ENCODE peak calls at places on chromosomes 5 and 9, in eight cellular contexts. S, A, I, Q, Y, Z, B and E are unnamed samples.

GRCh38 chr5:150377964-150378694 is 20.6 kb downstream of the TCOF1 start:
- DNase-seq in S (no peak), A (no peak), I (no peak), Q (no peak), Y (no peak), Z (peak), B (no peak), E (no peak)

GRCh38 chr9:100167176-100167575 is 68.1 kb downstream of the INVS start:
- DNase-seq in S (no peak), A (no peak), I (no peak), Q (no peak), Y (no peak), Z (peak), B (no peak), E (no peak)

GRCh38 chr5:125190232-125191051 is 444.0 kb upstream of the ZNF608 start:
- DNase-seq in S (no peak), A (no peak), I (no peak), Q (no peak), Y (no peak), Z (no peak), B (no peak), E (no peak)

GRCh38 chr5:133340002-133340755 is 272.2 kb downstream of the FSTL4 start:
- DNase-seq in S (no peak), A (peak), I (no peak), Q (no peak), Y (no peak), Z (no peak), B (no peak), E (no peak)

GRCh38 chr9:35776018-35776417 is 15.4 kb upstream of the NPR2 start:
- DNase-seq in S (no peak), A (no peak), I (no peak), Q (no peak), Y (no peak), Z (no peak), B (no peak), E (no peak)

GRCh38 chr5:13957032-13957645 is 12.7 kb upstream of the DNAH5 start:
- DNase-seq in S (no peak), A (no peak), I (peak), Q (no peak), Y (peak), Z (peak), B (peak), E (no peak)

GRCh38 chr9:127176631-127177030 is 54.2 kb upstream of the ANGPTL2 start:
- DNase-seq in S (no peak), A (peak), I (no peak), Q (peak), Y (no peak), Z (no peak), B (no peak), E (peak)

GRCh38 chr5:154196955-154197652 is 6.6 kb downstream of the GALNT10 start:
- DNase-seq in S (no peak), A (no peak), I (no peak), Q (no peak), Y (no peak), Z (peak), B (no peak), E (no peak)

GRCh38 chr5:150097152-150097551 is 10.8 kb upstream of the CSF1R start:
- DNase-seq in S (no peak), A (no peak), I (no peak), Q (no peak), Y (no peak), Z (no peak), B (no peak), E (no peak)

GRCh38 chr5:32138839-32139493 is 35.2 kb downstream of the GOLPH3 start:
- DNase-seq in S (no peak), A (no peak), I (no peak), Q (no peak), Y (no peak), Z (no peak), B (no peak), E (no peak)

GRCh38 chr5:143140492-143141231 is 262.8 kb downstream of the NR3C1 start:
- DNase-seq in S (no peak), A (no peak), I (no peak), Q (no peak), Y (no peak), Z (no peak), B (no peak), E (no peak)

GRCh38 chr5:41068169-41068568 is 3.0 kb downstream of the MROH2B start:
- DNase-seq in S (no peak), A (no peak), I (no peak), Q (no peak), Y (no peak), Z (peak), B (no peak), E (no peak)

GRCh38 chr5:73748510-73749410 is 122.8 kb downstream of the ARHGEF28 start:
- DNase-seq in S (no peak), A (peak), I (no peak), Q (no peak), Y (no peak), Z (peak), B (no peak), E (no peak)

GRCh38 chr5:58842851-58843250 is 260.0 kb downstream of the RAB3C start:
- DNase-seq in S (no peak), A (no peak), I (no peak), Q (no peak), Y (no peak), Z (peak), B (no peak), E (no peak)

GRCh38 chr9:126611188-126611587 is 2.5 kb upstream of the LMX1B start:
- DNase-seq in S (no peak), A (no peak), I (peak), Q (no peak), Y (no peak), Z (no peak), B (peak), E (peak)

GRCh38 chr9:78971505-78971904 is 600.3 kb upstream of the TLE4 start:
- DNase-seq in S (no peak), A (no peak), I (no peak), Q (no peak), Y (no peak), Z (no peak), B (no peak), E (no peak)

GRCh38 chr9:137149942-137150484 is 11.1 kb downstream of the GRIN1 start:
- DNase-seq in S (no peak), A (no peak), I (no peak), Q (no peak), Y (no peak), Z (no peak), B (no peak), E (no peak)

GRCh38 chr9:129718647-129719046 is 34.2 kb downstream of the PTGES start:
- DNase-seq in S (no peak), A (no peak), I (no peak), Q (no peak), Y (no peak), Z (no peak), B (no peak), E (no peak)

GRCh38 chr5:148794275-148794674 is 32.1 kb upstream of the ADRB2 start:
- DNase-seq in S (no peak), A (no peak), I (no peak), Q (no peak), Y (no peak), Z (peak), B (no peak), E (no peak)

GRCh38 chr5:68730220-68731010 is 363.4 kb upstream of the SLC30A5 start:
- DNase-seq in S (no peak), A (no peak), I (no peak), Q (no peak), Y (no peak), Z (peak), B (no peak), E (peak)

GRCh38 chr5:94442971-94443370 is 175.4 kb downstream of the KIAA0825 start:
- DNase-seq in S (no peak), A (no peak), I (no peak), Q (no peak), Y (no peak), Z (no peak), B (no peak), E (no peak)

GRCh38 chr5:166758151-166758550 is 1533.3 kb upstream of the WWC1 start:
- DNase-seq in S (no peak), A (no peak), I (no peak), Q (no peak), Y (no peak), Z (peak), B (no peak), E (no peak)

GRCh38 chr5:106262395-106262794 is 1408.3 kb downstream of the EFNA5 start:
- DNase-seq in S (no peak), A (no peak), I (no peak), Q (no peak), Y (no peak), Z (no peak), B (no peak), E (no peak)

GRCh38 chr5:118882666-118883065 is 105.7 kb downstream of the DTWD2 start:
- DNase-seq in S (no peak), A (no peak), I (no peak), Q (no peak), Y (no peak), Z (no peak), B (no peak), E (no peak)

GRCh38 chr9:7549261-7549660 is 250.3 kb downstream of the DMAC1 start:
- DNase-seq in S (no peak), A (no peak), I (peak), Q (no peak), Y (no peak), Z (no peak), B (peak), E (peak)

GRCh38 chr9:106588601-106589000 is 274.4 kb upstream of the ZNF462 start:
- DNase-seq in S (no peak), A (no peak), I (no peak), Q (no peak), Y (peak), Z (peak), B (no peak), E (no peak)

GRCh38 chr9:21830589-21830988 is 28.2 kb downstream of the MTAP start:
- DNase-seq in S (no peak), A (no peak), I (no peak), Q (no peak), Y (no peak), Z (no peak), B (no peak), E (no peak)

GRCh38 chr9:100220936-100221335 is 121.9 kb downstream of the INVS start:
- DNase-seq in S (no peak), A (no peak), I (no peak), Q (no peak), Y (no peak), Z (no peak), B (no peak), E (no peak)

GRCh38 chr5:119631660-119632059 is 2.3 kb downstream of the FAM170A start:
- DNase-seq in S (no peak), A (no peak), I (no peak), Q (no peak), Y (no peak), Z (no peak), B (no peak), E (no peak)

DNA sequence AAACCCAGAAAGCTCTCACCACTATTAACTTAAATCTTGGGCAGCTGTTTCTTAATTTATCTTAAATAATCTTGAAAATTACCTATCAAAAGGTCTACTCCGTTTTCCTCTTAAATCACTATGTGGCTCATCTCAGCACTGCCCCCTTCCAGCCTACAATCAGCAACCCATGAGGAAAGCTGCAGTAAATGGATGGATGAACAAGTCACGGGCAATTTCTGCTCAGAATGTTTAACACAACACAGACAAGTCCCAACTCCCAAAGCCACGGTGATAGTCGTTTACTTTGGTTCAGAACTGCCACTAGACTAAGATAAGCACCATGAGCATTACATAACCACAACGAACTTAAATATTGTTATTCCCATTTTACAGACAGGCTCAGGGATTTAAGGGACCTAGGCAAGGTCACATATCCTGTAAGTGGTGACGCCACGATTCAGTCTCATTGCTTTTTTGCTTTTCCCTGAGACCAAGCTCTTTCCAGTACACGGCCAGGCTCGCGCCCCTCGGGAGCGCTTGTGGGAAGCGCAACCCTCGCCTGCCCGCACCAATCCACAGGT is 2.0 kb upstream of the SMIM27 start:
- DNase-seq in S (no peak), A (no peak), I (no peak), Q (no peak), Y (no peak), Z (peak), B (peak), E (no peak)
- TF ChIP-seq CTCF in S (no peak), A (no peak), I (no peak), Q (no peak), Y (no peak), Z (no peak), B (no peak), E (no peak)

GRCh38 chr5:172093965-172094364 is 87.5 kb upstream of the FBXW11 start:
- DNase-seq in S (no peak), A (no peak), I (no peak), Q (no peak), Y (no peak), Z (peak), B (no peak), E (no peak)
- TF ChIP-seq CTCF in S (no peak), A (no peak), I (no peak), Q (no peak), Y (no peak), Z (no peak), B (no peak), E (no peak)

GRCh38 chr5:172645271-172645670 is 4.2 kb downstream of the NEURL1B start:
- DNase-seq in S (no peak), A (no peak), I (no peak), Q (no peak), Y (no peak), Z (no peak), B (no peak), E (no peak)

GRCh38 chr5:172647341-172648007 is 6.4 kb downstream of the NEURL1B start:
- DNase-seq in S (no peak), A (no peak), I (no peak), Q (no peak), Y (no peak), Z (no peak), B (no peak), E (no peak)

GRCh38 chr5:172648008-172648359 is 6.9 kb downstream of the NEURL1B start:
- DNase-seq in S (no peak), A (no peak), I (no peak), Q (no peak), Y (peak), Z (no peak), B (no peak), E (no peak)

GRCh38 chr5:172648755-172649154 is 7.7 kb downstream of the NEURL1B start:
- DNase-seq in S (no peak), A (no peak), I (no peak), Q (no peak), Y (no peak), Z (no peak), B (no peak), E (no peak)

DNA sequence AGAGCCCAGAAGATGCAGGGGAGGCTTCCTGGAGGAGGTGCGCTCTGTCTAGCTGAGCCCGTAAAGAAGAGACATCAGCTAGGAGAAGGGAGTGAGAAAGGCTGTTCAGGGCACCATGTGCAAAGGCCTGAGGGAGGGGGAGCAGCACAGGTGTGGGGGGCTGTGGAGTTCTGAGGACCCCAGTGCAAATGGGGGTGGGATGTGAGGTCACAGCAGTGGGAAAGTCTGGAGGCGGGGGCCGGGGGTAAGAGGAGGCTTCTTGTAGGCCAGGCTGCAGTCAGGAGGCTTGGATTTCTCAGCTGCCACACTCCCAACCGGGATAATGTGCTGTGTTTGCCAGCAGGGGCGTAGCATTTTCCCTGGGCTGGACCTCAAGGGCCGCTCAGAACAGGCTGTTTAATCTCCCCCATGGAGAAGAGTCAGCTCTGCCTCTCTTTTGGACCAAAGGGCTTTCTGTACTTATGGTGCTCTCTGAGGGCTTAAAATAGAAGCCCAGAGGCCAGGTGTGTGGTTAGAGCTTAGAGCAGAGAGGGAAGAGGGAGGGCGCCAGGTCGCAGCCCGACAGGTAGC is 5.7 kb downstream of the NEURL1B start:
- DNase-seq in S (no peak), A (no peak), I (peak), Q (no peak), Y (no peak), Z (peak), B (peak), E (peak)
- TF ChIP-seq CTCF in S (no peak), A (peak), I (peak), Q (no peak), Y (no peak), Z (peak), B (peak), E (peak)

DNA sequence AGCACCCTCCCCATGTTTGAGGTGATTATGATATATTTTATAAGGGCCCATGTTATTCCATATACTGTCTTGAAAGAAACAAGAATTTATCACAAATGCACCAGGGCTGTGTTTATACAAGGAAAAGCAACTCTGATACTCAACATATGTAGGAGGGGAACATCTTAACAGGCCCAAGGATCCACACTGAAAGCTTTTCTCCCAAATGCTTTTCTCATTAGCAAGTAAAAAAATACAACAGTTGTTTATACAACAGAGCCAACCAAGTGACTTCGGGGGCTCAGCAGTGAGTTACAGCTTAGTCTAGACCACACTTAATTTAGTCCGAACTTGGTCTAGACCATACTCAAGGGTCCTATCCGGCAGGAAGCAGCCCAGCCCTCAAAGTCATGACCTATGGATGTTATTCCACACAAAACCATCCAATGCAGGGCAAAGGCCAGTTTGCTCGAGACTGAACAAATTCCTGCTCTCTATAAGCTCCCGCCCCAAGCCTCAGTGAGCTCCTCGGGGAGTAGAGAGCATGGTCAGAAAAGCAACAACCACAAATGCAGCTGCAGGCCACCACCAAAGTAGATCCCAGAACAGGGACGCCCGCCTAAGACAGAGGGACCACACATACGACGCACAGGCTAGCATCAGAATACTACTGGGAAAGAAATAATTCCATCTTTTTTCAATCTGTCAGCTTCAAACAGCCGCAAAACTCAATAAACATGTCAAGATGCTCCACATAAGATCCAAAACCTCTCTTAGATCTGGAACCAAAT is 6.8 kb downstream of the GZMK start:
- DNase-seq in S (no peak), A (no peak), I (no peak), Q (no peak), Y (no peak), Z (no peak), B (no peak), E (no peak)
- TF ChIP-seq CTCF in S (no peak), A (no peak), I (no peak), Q (no peak), Y (no peak), Z (no peak), B (no peak), E (no peak)

GRCh38 chr5:126538579-126538978 is 56.4 kb downstream of the ALDH7A1 start:
- DNase-seq in S (no peak), A (no peak), I (no peak), Q (no peak), Y (no peak), Z (no peak), B (no peak), E (no peak)

GRCh38 chr5:126540631-126541030 is 54.4 kb downstream of the ALDH7A1 start:
- DNase-seq in S (no peak), A (no peak), I (no peak), Q (no peak), Y (no peak), Z (no peak), B (no peak), E (no peak)

GRCh38 chr5:126535856-126536545 is 59.0 kb downstream of the ALDH7A1 start:
- DNase-seq in S (no peak), A (no peak), I (no peak), Q (no peak), Y (no peak), Z (no peak), B (no peak), E (no peak)

GRCh38 chr5:126534543-126534942 is 60.5 kb downstream of the ALDH7A1 start:
- DNase-seq in S (no peak), A (no peak), I (no peak), Q (no peak), Y (no peak), Z (no peak), B (no peak), E (no peak)

GRCh38 chr5:126536874-126537273 is 58.1 kb downstream of the ALDH7A1 start:
- DNase-seq in S (no peak), A (no peak), I (no peak), Q (no peak), Y (no peak), Z (peak), B (no peak), E (no peak)
- TF ChIP-seq CTCF in S (no peak), A (no peak), I (peak), Q (peak), Y (no peak), Z (peak), B (no peak), E (no peak)

GRCh38 chr5:7473668-7474215 is 77.8 kb downstream of the ADCY2 start:
- DNase-seq in S (no peak), A (no peak), I (no peak), Q (no peak), Y (no peak), Z (no peak), B (no peak), E (no peak)

GRCh38 chr5:7478459-7478858 is 82.5 kb downstream of the ADCY2 start:
- DNase-seq in S (no peak), A (no peak), I (no peak), Q (no peak), Y (no peak), Z (no peak), B (no peak), E (no peak)

GRCh38 chr5:7473115-7473514 is 77.2 kb downstream of the ADCY2 start:
- DNase-seq in S (no peak), A (no peak), I (no peak), Q (no peak), Y (no peak), Z (no peak), B (no peak), E (no peak)

GRCh38 chr5:7471710-7472109 is 75.8 kb downstream of the ADCY2 start:
- DNase-seq in S (no peak), A (no peak), I (no peak), Q (no peak), Y (no peak), Z (no peak), B (no peak), E (no peak)

DNA sequence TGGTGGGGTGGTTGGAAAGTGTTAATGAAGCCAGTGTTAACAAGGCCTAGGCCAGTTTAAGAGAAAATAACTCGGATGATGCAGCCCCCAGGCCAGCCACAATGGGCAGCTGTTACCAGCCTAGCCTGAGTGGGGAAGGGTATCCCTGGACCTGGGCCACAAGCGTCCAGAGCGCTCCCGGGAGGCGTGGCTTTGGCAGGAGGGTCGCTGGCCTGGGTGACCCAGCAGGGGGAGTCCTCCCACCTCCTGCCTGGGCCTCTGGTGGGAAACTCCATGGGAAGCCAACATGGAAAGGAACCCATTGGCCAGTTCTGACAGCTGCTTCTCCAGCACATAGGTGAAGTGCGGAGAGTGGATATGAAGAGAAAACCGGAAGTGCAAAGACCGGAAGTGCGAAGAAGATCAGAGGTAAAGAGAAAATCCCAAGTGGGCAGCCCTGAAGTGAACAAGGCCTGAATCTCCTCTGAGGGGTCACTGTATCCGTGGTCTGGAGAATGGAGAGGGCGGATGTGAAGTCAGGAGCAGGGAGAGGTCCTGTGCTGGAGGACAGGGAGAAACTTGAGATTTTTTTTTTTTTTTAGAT is 79.0 kb downstream of the ADCY2 start:
- DNase-seq in S (no peak), A (no peak), I (no peak), Q (no peak), Y (no peak), Z (no peak), B (no peak), E (no peak)
- TF ChIP-seq CTCF in S (no peak), A (no peak), I (no peak), Q (no peak), Y (no peak), Z (no peak), B (no peak), E (no peak)

GRCh38 chr5:138275379-138275782 is 960 bp upstream of the GFRA3 start:
- DNase-seq in S (no peak), A (no peak), I (no peak), Q (no peak), Y (no peak), Z (no peak), B (peak), E (no peak)
- TF ChIP-seq CTCF in S (no peak), A (no peak), I (no peak), Q (no peak), Y (no peak), Z (no peak), B (peak), E (no peak)